ENCODE peak calls at places on chromosomes 7 and 10, in nine cellular contexts. D, T, X, I, P, J, A, N and K are unnamed samples. For H3K36me3 and H3K27me3, the result is how much of the 10 kb centered on the place peaks cover.

GRCh38 chr7:135745702-135746312 is 2.8 kb downstream of the FAM180A start:
- DNase-seq in A (peak), I (no peak), T (peak), J (peak), D (no peak), N (peak), P (peak), X (peak), K (peak)

GRCh38 chr7:151309306-151309705 is 32.3 kb upstream of the NUB1 start:
- DNase-seq in T (no peak), A (no peak), N (peak), I (no peak), P (no peak), D (no peak), X (no peak), J (peak), K (no peak)

GRCh38 chr7:120180221-120180620 is 92.8 kb upstream of the KCND2 start:
- DNase-seq in P (no peak), D (no peak), T (no peak), A (no peak), X (no peak), J (no peak), I (no peak), N (no peak), K (no peak)

GRCh38 chr7:152076324-152076821 is 50.9 kb downstream of the GALNT11 start:
- DNase-seq in I (no peak), D (peak), A (no peak), P (no peak), J (no peak), N (peak), X (peak), T (no peak), K (no peak)

GRCh38 chr7:142012825-142013506 is 17.3 kb downstream of the MGAM start:
- DNase-seq in P (peak), I (no peak), T (no peak), X (peak), J (no peak), A (no peak), N (no peak), D (peak), K (no peak)

GRCh38 chr7:132072873-132073272 is 503.4 kb downstream of the PLXNA4 start:
- DNase-seq in A (no peak), N (no peak), T (no peak), P (no peak), J (no peak), X (no peak), I (no peak), D (no peak), K (no peak)

GRCh38 chr7:27170936-27171635 is 3.0 kb downstream of the HOXA10 start:
- DNase-seq in J (no peak), I (no peak), X (peak), N (no peak), D (peak), T (no peak), P (no peak), A (peak), K (no peak)

GRCh38 chr7:128410092-128410665 is 397 bp upstream of the IMPDH1 start:
- DNase-seq in A (peak), N (peak), I (peak), D (peak), J (peak), T (no peak), X (peak), P (peak), K (no peak)

GRCh38 chr7:7957513-7957912 is 11.1 kb upstream of the GLCCI1 start:
- DNase-seq in X (peak), I (no peak), D (no peak), A (no peak), N (no peak), J (no peak), P (no peak), T (no peak), K (no peak)

GRCh38 chr7:143279186-143280098 is 5.3 kb upstream of the TMEM139 start:
- DNase-seq in D (peak), X (peak), P (peak), N (peak), A (no peak), T (no peak), I (no peak), J (peak), K (peak)

GRCh38 chr10:119620771-119621384 is 24.1 kb upstream of the TIAL1 start:
- DNase-seq in N (peak), J (no peak), I (no peak), D (no peak), P (no peak), X (no peak), T (no peak), A (no peak), K (no peak)

GRCh38 chr7:66047426-66047825 is 28.2 kb upstream of the ASL start:
- DNase-seq in D (no peak), I (no peak), A (no peak), T (peak), J (peak), N (peak), P (peak), X (peak), K (peak)

GRCh38 chr10:23804125-23804524 is 365.2 kb downstream of the OTUD1 start:
- DNase-seq in N (no peak), P (no peak), X (no peak), D (no peak), J (no peak), I (no peak), T (no peak), A (no peak), K (no peak)

GRCh38 chr10:69088801-69089501 is 1.0 kb downstream of the SRGN start:
- DNase-seq in P (no peak), N (peak), J (no peak), D (no peak), A (no peak), I (no peak), X (peak), T (no peak), K (no peak)

GRCh38 chr10:19498348-19499290 is 317.6 kb upstream of the PLXDC2 start:
- DNase-seq in I (no peak), N (peak), A (peak), D (no peak), X (peak), T (no peak), P (no peak), J (no peak), K (no peak)

GRCh38 chr10:71832967-71833366 is 18.1 kb downstream of the PSAP start:
- DNase-seq in P (no peak), T (no peak), X (no peak), J (no peak), A (no peak), I (no peak), D (no peak), N (no peak), K (no peak)

GRCh38 chr10:132361581-132362101 is 29.6 kb downstream of the LRRC27 start:
- DNase-seq in J (no peak), P (no peak), A (peak), T (no peak), D (no peak), I (no peak), X (no peak), N (no peak), K (no peak)

GRCh38 chr7:92177362-92177761 is 1.6 kb downstream of the LRRD1 start:
- DNase-seq in P (peak), J (no peak), A (no peak), I (no peak), T (no peak), X (peak), D (no peak), N (peak), K (peak)

GRCh38 chr10:20922461-20922860 is 25.4 kb upstream of the NEBL start:
- DNase-seq in D (no peak), T (no peak), A (no peak), X (no peak), I (no peak), P (no peak), J (no peak), N (no peak), K (no peak)

GRCh38 chr7:151836927-151837205 is 40.0 kb downstream of the PRKAG2 start:
- DNase-seq in A (no peak), P (no peak), D (no peak), X (no peak), I (no peak), N (no peak), J (no peak), T (no peak), K (no peak)

GRCh38 chr7:17521437-17521836 is 223.0 kb downstream of the AHR start:
- DNase-seq in P (peak), T (no peak), D (no peak), A (no peak), N (peak), I (no peak), J (peak), X (peak), K (peak)

GRCh38 chr10:31090894-31091607 is 59.4 kb upstream of the ZNF438 start:
- DNase-seq in A (no peak), X (no peak), I (no peak), J (no peak), T (no peak), P (no peak), D (no peak), N (peak), K (no peak)

GRCh38 chr7:141073173-141073640 is 657 bp upstream of the TMEM178B start:
- DNase-seq in N (peak), I (peak), P (no peak), D (peak), A (no peak), J (no peak), T (no peak), X (peak), K (no peak)

GRCh38 chr10:4127518-4128315 is 342.7 kb upstream of the KLF6 start:
- DNase-seq in I (no peak), J (no peak), D (no peak), T (no peak), A (no peak), X (peak), P (no peak), N (no peak), K (no peak)

GRCh38 chr10:64091889-64092288 is 570.7 kb downstream of the REEP3 start:
- DNase-seq in T (no peak), P (no peak), N (peak), I (no peak), D (peak), X (peak), J (no peak), A (no peak), K (no peak)

GRCh38 chr10:121589553-121589952 is 8.7 kb downstream of the FGFR2 start:
- DNase-seq in I (no peak), T (no peak), A (no peak), N (no peak), X (no peak), P (no peak), J (no peak), D (no peak), K (no peak)

GRCh38 chr7:130748531-130749389 is 14.8 kb upstream of the KLF14 start:
- DNase-seq in N (no peak), D (no peak), J (no peak), T (no peak), P (no peak), A (no peak), I (no peak), X (no peak), K (no peak)

GRCh38 chr10:17229967-17230682 is 2.1 kb downstream of the VIM start:
- DNase-seq in P (peak), J (no peak), D (peak), A (peak), T (no peak), I (peak), N (peak), X (peak), K (no peak)
- H3K36me3 ChIP-seq in P (under half), J (under half), D (under half), A (under half), T (under half), I (under half), N (under half), X (under half), K (under half)

GRCh38 chr7:121331574-121331973 is 2.8 kb downstream of the WNT16 start:
- DNase-seq in A (no peak), T (no peak), D (no peak), P (no peak), X (no peak), N (no peak), J (no peak), I (no peak), K (no peak)

GRCh38 chr7:121334875-121335648 is 6.3 kb downstream of the WNT16 start:
- DNase-seq in N (no peak), T (no peak), X (no peak), D (no peak), I (no peak), A (no peak), J (peak), P (no peak), K (no peak)

GRCh38 chr7:121336579-121336978 is 7.8 kb downstream of the WNT16 start:
- DNase-seq in D (no peak), P (no peak), A (no peak), N (no peak), J (no peak), X (no peak), T (no peak), I (no peak), K (no peak)

GRCh38 chr7:121337398-121337797 is 8.6 kb downstream of the WNT16 start:
- DNase-seq in A (no peak), J (no peak), T (no peak), P (no peak), I (no peak), X (peak), D (no peak), N (peak), K (no peak)

GRCh38 chr7:121334376-121334775 is 5.6 kb downstream of the WNT16 start:
- DNase-seq in A (no peak), I (no peak), N (no peak), T (no peak), D (no peak), X (no peak), P (no peak), J (no peak), K (no peak)
- H3K27me3 ChIP-seq in A (half or more), I (under half), N (half or more), T (under half), D (under half), X (half or more), P (under half), J (under half), K (under half)

GRCh38 chr10:43377393-43377883 is 6.0 kb downstream of the FXYD4 start:
- DNase-seq in X (peak), I (no peak), N (no peak), D (peak), T (no peak), P (no peak), A (peak), J (no peak), K (no peak)
- TF ChIP-seq CTCF in X (peak), I (peak), N (peak), D (peak), T (peak), P (no peak), A (no peak), J (peak), K (peak)

DNA sequence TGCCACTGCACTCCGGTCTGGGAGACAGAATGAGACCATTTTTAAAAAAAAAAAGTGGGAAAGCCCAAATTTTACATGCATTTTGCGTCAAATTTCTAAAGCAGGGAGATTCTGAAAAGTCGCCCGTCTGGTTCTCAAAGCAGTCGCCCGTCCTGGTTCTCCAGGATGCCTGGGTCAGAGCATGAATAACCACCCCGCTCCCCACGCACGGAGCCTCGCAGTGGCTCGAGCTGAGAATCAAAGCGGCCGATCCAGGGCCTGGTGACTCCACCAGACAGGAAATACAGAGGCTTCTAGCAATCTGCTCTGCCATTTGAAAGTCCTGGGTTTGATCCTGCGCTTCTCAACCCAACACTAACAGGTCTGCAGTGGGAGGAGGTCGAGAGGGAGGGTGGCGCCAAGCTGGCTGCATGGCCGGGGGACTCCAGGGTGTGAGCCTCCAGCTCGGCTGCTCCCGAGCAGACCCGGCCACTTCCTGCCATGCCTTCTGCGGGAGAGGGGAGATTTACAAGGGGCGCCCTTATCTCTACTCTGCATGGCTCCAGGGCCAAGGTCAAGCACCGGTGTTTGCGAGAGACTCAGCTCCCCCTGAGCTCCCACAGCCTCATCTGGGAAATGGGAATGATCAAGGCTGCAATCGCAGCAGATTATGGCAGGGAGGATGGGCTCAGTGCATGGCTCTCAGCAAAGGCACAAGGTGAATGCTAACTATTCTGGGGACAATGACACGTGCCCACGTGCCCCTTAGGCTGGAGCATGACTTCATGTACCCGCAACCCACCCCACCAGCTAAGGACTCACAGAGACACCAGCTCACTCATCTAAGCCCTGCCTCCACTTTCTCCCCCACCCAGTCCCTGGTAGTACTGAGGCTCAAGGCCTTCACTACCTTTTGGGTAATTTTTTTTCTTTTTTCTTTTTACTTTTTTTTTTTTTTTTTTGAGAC is 73.8 kb upstream of the TNRC18 start:
- DNase-seq in D (no peak), N (no peak), A (no peak), T (no peak), I (no peak), X (no peak), P (no peak), J (no peak), K (no peak)
- H3K36me3 ChIP-seq in D (under half), N (under half), A (under half), T (under half), I (under half), X (under half), P (under half), J (under half), K (under half)

DNA sequence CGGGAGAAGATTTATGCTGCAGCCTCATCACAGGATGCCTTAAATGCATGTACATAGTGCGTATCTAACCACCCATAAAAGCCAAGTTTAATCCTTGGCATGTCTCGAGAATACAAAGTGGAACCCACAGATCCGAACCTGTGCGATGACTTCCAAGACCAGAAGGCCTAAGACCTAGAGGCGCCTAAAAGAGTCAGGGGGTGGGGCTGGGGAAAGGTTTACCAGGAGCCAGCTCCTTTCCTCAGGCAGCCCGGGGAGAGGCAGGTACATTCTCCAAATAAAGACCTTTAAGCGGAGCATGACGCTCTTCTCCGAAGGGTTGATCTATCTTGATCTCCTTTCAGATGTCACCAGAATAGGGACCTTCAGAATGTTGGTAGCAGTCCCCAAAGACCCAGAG is 9.7 kb downstream of the SP8 start:
- DNase-seq in T (no peak), N (no peak), A (no peak), D (peak), I (no peak), J (no peak), X (no peak), P (no peak), K (no peak)
- H3K27me3 ChIP-seq in T (under half), N (half or more), A (half or more), D (half or more), I (under half), J (under half), X (half or more), P (under half), K (under half)